ENCODE peak calls at places on chromosomes 6 and 20, in four cellular contexts. O is aorta, Y is left ventricle myocardium inferior, T is GM03348. L is an unnamed sample.

GRCh38 chr20:25077610-25078169 is 4.3 kb downstream of the VSX1 start:
- DNase-seq in Y (no peak), O (no peak), T (peak; percentile 67), L (peak; percentile 72)

GRCh38 chr20:22821826-22822225 is 213.3 kb upstream of the SSTR4 start:
- DNase-seq in O (no peak), Y (no peak), T (no peak), L (no peak)

GRCh38 chr20:9235518-9235917 is 166.6 kb downstream of the PLCB4 start:
- DNase-seq in T (peak; percentile 43), O (no peak), Y (no peak), L (no peak)

GRCh38 chr6:3940703-3941102 is 91.5 kb downstream of the FAM50B start:
- DNase-seq in Y (no peak), O (no peak), T (no peak), L (no peak)

GRCh38 chr6:40148882-40149573 is 214.8 kb upstream of the MOCS1 start:
- DNase-seq in T (no peak), Y (no peak), O (no peak), L (no peak)

GRCh38 chr6:153170511-153170910 is 39.4 kb upstream of the RGS17 start:
- DNase-seq in Y (no peak), O (no peak), T (peak; percentile 49), L (no peak)

GRCh38 chr6:134331255-134331654 is 13.3 kb upstream of the SGK1 start:
- DNase-seq in O (no peak), T (no peak), Y (no peak), L (no peak)

GRCh38 chr6:142913511-142914047 is 31.4 kb downstream of the HIVEP2 start:
- DNase-seq in Y (no peak), T (no peak), O (no peak), L (no peak)

GRCh38 chr20:8139899-8140298 is 7.8 kb downstream of the PLCB1 start:
- DNase-seq in O (no peak), Y (no peak), T (no peak), L (no peak)

GRCh38 chr6:125114248-125114858 is 39.2 kb upstream of the TPD52L1 start:
- DNase-seq in Y (no peak), O (no peak), T (peak; percentile 57), L (no peak)

GRCh38 chr6:135465307-135465706 is 32.2 kb downstream of the AHI1 start:
- DNase-seq in Y (no peak), O (no peak), T (no peak), L (no peak)

GRCh38 chr20:48826883-48827771 is 672 bp downstream of the PREX1 start:
- DNase-seq in O (peak; percentile 63), T (peak; percentile 46), Y (no peak), L (no peak)

GRCh38 chr6:3385660-3386151 is 71.1 kb downstream of the SLC22A23 start:
- DNase-seq in T (peak; percentile 45), O (peak; percentile 72), Y (no peak), L (no peak)

GRCh38 chr6:168886964-168887363 is 366.7 kb downstream of the THBS2 start:
- DNase-seq in Y (no peak), T (no peak), O (no peak), L (no peak)

GRCh38 chr6:15861486-15861885 is 198.7 kb upstream of the DTNBP1 start:
- DNase-seq in Y (no peak), O (no peak), T (no peak), L (no peak)

GRCh38 chr20:58905236-58905635 is 52.7 kb downstream of the GNAS start:
- DNase-seq in T (no peak), O (no peak), Y (no peak), L (no peak)

GRCh38 chr6:137863126-137863996 is 3.7 kb upstream of the TNFAIP3 start:
- DNase-seq in T (no peak), Y (no peak), O (no peak), L (no peak)

GRCh38 chr6:150088481-150089154 is 19.7 kb upstream of the ULBP3 start:
- DNase-seq in Y (no peak), O (no peak), T (no peak), L (no peak)

GRCh38 chr20:36339646-36340592 is 33.8 kb downstream of the DLGAP4 start:
- DNase-seq in T (no peak), Y (no peak), O (peak; percentile 17), L (no peak)

GRCh38 chr6:96923871-96924493 is 546 bp upstream of the KLHL32 start:
- DNase-seq in T (no peak), O (no peak), Y (no peak), L (no peak)

GRCh38 chr6:138691595-138692057 is 81.9 kb upstream of the CCDC28A start:
- DNase-seq in O (no peak), T (peak; percentile 72), Y (no peak), L (no peak)

GRCh38 chr20:37395921-37396519 is 50.1 kb downstream of the SRC start:
- DNase-seq in O (no peak), T (no peak), Y (peak; percentile 62), L (peak; percentile 72)

GRCh38 chr6:82989891-82990290 is 75.8 kb downstream of the UBE3D start:
- DNase-seq in T (peak; percentile 14), Y (no peak), O (no peak), L (no peak)

GRCh38 chr20:62155428-62156253 is 12.1 kb downstream of the SS18L1 start:
- DNase-seq in Y (no peak), O (no peak), T (no peak), L (no peak)

GRCh38 chr6:127737009-127737486 is 160.1 kb downstream of the C6orf58 start:
- DNase-seq in Y (no peak), T (peak; percentile 64), O (no peak), L (no peak)

GRCh38 chr6:30685157-30685976 is 1.1 kb downstream of the PPP1R18 start:
- DNase-seq in O (peak; percentile 66), T (peak; percentile 34), Y (no peak), L (no peak)

GRCh38 chr20:1489764-1490436 is 1.3 kb downstream of the SIRPB2 start:
- DNase-seq in Y (no peak), T (peak; percentile 34), O (no peak), L (no peak)

GRCh38 chr6:15987569-15987968 is 141.3 kb upstream of the MYLIP start:
- DNase-seq in Y (no peak), O (no peak), T (no peak), L (no peak)

GRCh38 chr20:48186447-48186846 is 401.2 kb upstream of the SULF2 start:
- DNase-seq in O (no peak), T (no peak), Y (no peak), L (no peak)

GRCh38 chr6:87045521-87046075 is 49.3 kb downstream of the CGA start:
- DNase-seq in T (no peak), O (no peak), Y (no peak), L (no peak)

GRCh38 chr6:137883400-137883888 is 16.4 kb downstream of the TNFAIP3 start:
- DNase-seq in T (no peak), O (no peak), Y (peak; percentile 30), L (no peak)

GRCh38 chr6:80548496-80548895 is 442.0 kb downstream of the BCKDHB start:
- DNase-seq in Y (no peak), T (peak; percentile 78), O (no peak), L (no peak)

GRCh38 chr20:16574656-16575355 is 1.6 kb upstream of the KIF16B start:
- DNase-seq in O (peak; percentile 93), T (peak; percentile 95), Y (peak; percentile 94), L (peak; percentile 95)

GRCh38 chr20:57507477-57507876 is 17.5 kb downstream of the CTCFL start:
- DNase-seq in O (no peak), Y (no peak), T (no peak), L (no peak)

GRCh38 chr6:64685401-64685800 is 1021.6 kb downstream of the EYS start:
- DNase-seq in O (no peak), Y (no peak), T (no peak), L (no peak)

GRCh38 chr6:118644007-118644406 is 7.4 kb downstream of the CEP85L start:
- DNase-seq in O (no peak), T (peak; percentile 25), Y (no peak), L (no peak)

GRCh38 chr6:17986656-17987575 is 519 bp downstream of the KIF13A start:
- DNase-seq in Y (peak; percentile 66), O (peak; percentile 85), T (peak; percentile 70), L (peak; percentile 83)